ENCODE peak calls at places on chromosomes 5 and 9, in seven cellular contexts. S is cardiac muscle cell, Z is thoracic aorta, N is neural progenitor cell, A is HepG2, L is pancreas, P is tibial nerve. C is an unnamed sample.

GRCh38 chr5:68189613-68190012 is 25.9 kb upstream of the PIK3R1 start:
- DNase-seq in S (no peak), Z (no peak), A (no peak), N (no peak), L (no peak), P (no peak), C (no peak)

GRCh38 chr5:72829707-72830106 is 13.2 kb downstream of the TNPO1 start:
- DNase-seq in P (no peak), N (no peak), S (no peak), Z (no peak), L (no peak), A (no peak), C (no peak)

GRCh38 chr5:39058984-39059565 is 15.1 kb downstream of the RICTOR start:
- DNase-seq in Z (no peak), P (no peak), S (no peak), N (no peak), L (no peak), A (no peak), C (no peak)

GRCh38 chr9:71218774-71219173 is 97.4 kb upstream of the TRPM3 start:
- DNase-seq in P (no peak), S (no peak), Z (no peak), A (peak), N (no peak), L (no peak), C (no peak)

GRCh38 chr5:137502632-137503031 is 3.5 kb upstream of the SPOCK1 start:
- DNase-seq in A (no peak), N (no peak), P (no peak), Z (no peak), S (no peak), L (no peak), C (no peak)

GRCh38 chr5:170251462-170251861 is 18.7 kb downstream of the C5orf58 start:
- DNase-seq in P (no peak), A (no peak), Z (no peak), L (no peak), N (no peak), S (no peak), C (no peak)

GRCh38 chr5:129096382-129096991 is 1.9 kb downstream of the ISOC1 start:
- DNase-seq in A (no peak), P (no peak), N (no peak), Z (no peak), S (peak), L (no peak), C (no peak)

GRCh38 chr5:96384353-96384752 is 48.7 kb downstream of the PCSK1 start:
- DNase-seq in L (no peak), Z (no peak), S (peak), A (peak), P (no peak), N (no peak), C (peak)

GRCh38 chr5:102307232-102307631 is 11.1 kb upstream of the SLCO4C1 start:
- DNase-seq in Z (no peak), A (no peak), S (no peak), N (no peak), L (no peak), P (no peak), C (no peak)

GRCh38 chr5:137344723-137345322 is 154.3 kb downstream of the SPOCK1 start:
- DNase-seq in N (peak), P (peak), S (peak), Z (no peak), L (peak), A (peak), C (no peak)

GRCh38 chr5:72634444-72634843 is 127.2 kb upstream of the ZNF366 start:
- DNase-seq in A (no peak), S (no peak), L (no peak), Z (no peak), P (no peak), N (no peak), C (no peak)

GRCh38 chr5:135999396-136000139 is 29.2 kb upstream of the TGFBI start:
- DNase-seq in Z (no peak), S (peak), A (no peak), L (no peak), N (no peak), P (no peak), C (no peak)

GRCh38 chr5:15645376-15645775 is 145.4 kb downstream of the FBXL7 start:
- DNase-seq in N (no peak), A (no peak), L (no peak), P (no peak), Z (no peak), S (peak), C (no peak)

GRCh38 chr5:76041863-76042262 is 41.3 kb upstream of the SV2C start:
- DNase-seq in S (no peak), L (no peak), P (no peak), A (no peak), Z (no peak), N (peak), C (no peak)

GRCh38 chr5:135729582-135729879 is 104.9 kb upstream of the SLC25A48 start:
- DNase-seq in P (no peak), L (no peak), Z (no peak), N (peak), A (no peak), S (no peak), C (no peak)

GRCh38 chr5:59798862-59799667 is 94.5 kb downstream of the PDE4D start:
- DNase-seq in N (no peak), L (no peak), A (no peak), Z (no peak), P (no peak), S (peak), C (no peak)

GRCh38 chr9:112097712-112098688 is 77.1 kb downstream of the SUSD1 start:
- DNase-seq in L (peak), Z (no peak), N (peak), A (peak), P (no peak), S (peak), C (no peak)

GRCh38 chr9:1979815-1980367 is 35.3 kb upstream of the SMARCA2 start:
- DNase-seq in L (no peak), Z (no peak), N (no peak), P (peak), S (peak), A (no peak), C (no peak)

GRCh38 chr9:11749396-11749795 is 943.8 kb upstream of the TYRP1 start:
- DNase-seq in N (no peak), P (no peak), S (no peak), L (no peak), Z (no peak), A (no peak), C (no peak)

GRCh38 chr9:104494808-104495207 is 9.3 kb upstream of the OR13F1 start:
- DNase-seq in P (no peak), A (no peak), N (peak), S (peak), L (no peak), Z (no peak), C (no peak)

GRCh38 chr5:32710335-32710858 is 724 bp upstream of the NPR3 start:
- DNase-seq in Z (no peak), L (no peak), N (peak), S (no peak), A (no peak), P (no peak), C (no peak)
- H3K27ac ChIP-seq in Z (peak), L (no peak), N (no peak), S (no peak), A (no peak), P (peak), C (no peak)

GRCh38 chr5:152634596-152634995 is 229.5 kb upstream of the NMUR2 start:
- DNase-seq in A (no peak), Z (no peak), L (no peak), S (no peak), N (peak), P (no peak), C (peak)
- H3K27ac ChIP-seq in A (no peak), Z (peak), L (no peak), S (no peak), N (no peak), P (no peak), C (no peak)

GRCh38 chr5:150641006-150641570 is 628 bp downstream of the SYNPO start:
- DNase-seq in S (peak), P (no peak), L (no peak), Z (peak), A (peak), N (peak), C (no peak)

GRCh38 chr5:150639317-150639738 is 1.1 kb upstream of the SYNPO start:
- DNase-seq in P (no peak), L (no peak), S (no peak), A (no peak), Z (no peak), N (no peak), C (no peak)

GRCh38 chr5:150640311-150641005 is at the start of gene SYNPO:
- DNase-seq in S (peak), Z (peak), A (peak), L (peak), P (peak), N (no peak), C (peak)

GRCh38 chr5:150638488-150639316 is 1.8 kb upstream of the SYNPO start:
- DNase-seq in S (no peak), L (no peak), Z (no peak), N (no peak), P (no peak), A (no peak), C (no peak)

GRCh38 chr5:150639751-150640150 is 709 bp upstream of the SYNPO start:
- DNase-seq in S (peak), N (no peak), L (no peak), Z (no peak), A (no peak), P (no peak), C (no peak)
- H3K27ac ChIP-seq in S (no peak), N (no peak), L (peak), Z (peak), A (no peak), P (peak), C (peak)

GRCh38 chr5:69450116-69450515 is 35.2 kb downstream of the MARVELD2 start:
- DNase-seq in S (peak), P (no peak), A (no peak), Z (no peak), N (no peak), L (no peak), C (no peak)
- H3K27ac ChIP-seq in S (no peak), P (no peak), A (no peak), Z (no peak), N (no peak), L (no peak), C (no peak)

DNA sequence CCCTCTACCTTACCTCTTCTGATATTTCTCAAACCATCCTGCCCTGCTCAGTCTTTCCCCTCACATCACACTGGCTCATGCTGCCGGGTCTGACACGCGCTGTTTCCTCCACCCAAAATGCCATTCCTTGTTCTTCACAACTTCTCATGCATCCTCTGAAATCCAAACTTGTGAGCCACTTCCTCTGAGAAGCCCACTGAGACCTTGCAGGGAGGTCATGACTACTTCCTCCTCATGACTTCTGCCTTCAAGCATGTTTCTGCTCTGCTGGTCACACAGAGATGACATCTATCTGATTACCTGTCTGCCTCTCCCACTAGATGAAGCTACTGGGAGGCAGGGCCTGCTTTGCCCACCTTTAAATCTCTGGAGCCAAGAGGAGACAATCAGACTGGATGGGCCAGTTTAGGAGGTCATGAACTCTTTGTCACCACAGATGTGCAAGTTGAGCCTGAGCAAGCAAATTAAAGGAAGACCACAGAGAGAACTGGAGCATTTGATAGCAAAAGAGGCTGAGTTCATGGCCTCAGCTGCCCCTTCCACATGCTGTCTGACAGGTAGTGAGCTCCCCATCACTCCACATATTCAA is 119.8 kb upstream of the TBC1D2 start:
- DNase-seq in Z (no peak), N (no peak), S (peak), A (no peak), P (no peak), L (no peak), C (no peak)
- H3K27ac ChIP-seq in Z (no peak), N (no peak), S (peak), A (no peak), P (no peak), L (no peak), C (no peak)